ENCODE peak calls at places on chromosomes 1 and 21, in six cellular contexts. R is amniotic stem cell; U is stimulated activated CD8-positive, alpha-beta memory T cell treated with anti-CD3 and anti-CD28 coated beads, Interleukin-7, amount 100 ng/mL, for 4 hours; S is astrocyte of the cerebellum; O is kidney tubule cell; N is SHP77. V is an unnamed sample.
A peak's percentile ranks its signal among the peaks of the same experiment; 100 is the strongest.

GRCh38 chr21:42309753-42310213 is 5.4 kb downstream of the TFF3 start:
- DNase-seq in N (peak; percentile 45), R (no peak), U (peak; percentile 26), S (no peak), O (peak; percentile 35), V (peak; percentile 56)

GRCh38 chr1:111062081-111062480 is 77.8 kb downstream of the DRAM2 start:
- DNase-seq in O (no peak), U (no peak), S (no peak), N (no peak), R (no peak), V (no peak)

GRCh38 chr21:44778499-44778911 is 23.1 kb downstream of the UBE2G2 start:
- DNase-seq in S (no peak), O (no peak), N (peak; percentile 28), U (no peak), R (no peak), V (no peak)

GRCh38 chr1:119310301-119310700 is 58.3 kb upstream of the HAO2 start:
- DNase-seq in U (no peak), O (no peak), R (no peak), S (no peak), N (no peak), V (no peak)

GRCh38 chr1:109846148-109846547 is 64.5 kb upstream of the CSF1 start:
- DNase-seq in R (no peak), N (no peak), S (no peak), O (peak; percentile 39), U (no peak), V (no peak)

GRCh38 chr21:44820851-44821250 is 3.0 kb upstream of the SUMO3 start:
- DNase-seq in U (no peak), N (no peak), O (peak; percentile 34), S (no peak), R (peak; percentile 28), V (no peak)

GRCh38 chr1:202279806-202280205 is 61.9 kb downstream of the UBE2T start:
- DNase-seq in O (peak; percentile 23), S (no peak), U (no peak), R (no peak), N (no peak), V (no peak)

GRCh38 chr1:11982010-11982392 is 1.8 kb downstream of the MFN2 start:
- DNase-seq in U (no peak), R (no peak), O (peak; percentile 60), S (no peak), N (peak; percentile 21), V (no peak)

GRCh38 chr1:49323925-49324540 is 547.3 kb upstream of the BEND5 start:
- DNase-seq in R (no peak), U (no peak), N (no peak), S (no peak), O (no peak), V (no peak)

GRCh38 chr1:107479865-107480264 is 339.0 kb downstream of the NTNG1 start:
- DNase-seq in U (no peak), R (no peak), S (no peak), O (no peak), N (no peak), V (no peak)

GRCh38 chr1:174448531-174448883 is 743 bp downstream of the GPR52 start:
- DNase-seq in S (no peak), O (no peak), U (no peak), R (no peak), N (no peak), V (no peak)

GRCh38 chr1:225835752-225836151 is 25.8 kb downstream of the EPHX1 start:
- DNase-seq in U (no peak), O (no peak), S (peak; percentile 42), N (no peak), R (no peak), V (no peak)

GRCh38 chr1:117928881-117929339 is 511 bp downstream of the GDAP2 start:
- DNase-seq in N (peak; percentile 57), O (peak; percentile 72), R (peak; percentile 38), S (peak; percentile 26), U (no peak), V (peak; percentile 9)

GRCh38 chr1:214332950-214333798 is 52.2 kb downstream of the SMYD2 start:
- DNase-seq in N (peak; percentile 36), U (no peak), S (peak; percentile 45), R (peak; percentile 41), O (peak; percentile 58), V (peak; percentile 69)

GRCh38 chr1:216246577-216246976 is 176.7 kb downstream of the USH2A start:
- DNase-seq in N (no peak), U (no peak), R (no peak), S (no peak), O (no peak), V (no peak)

GRCh38 chr1:219161371-219161975 is 12.2 kb upstream of the LYPLAL1 start:
- DNase-seq in R (no peak), O (no peak), U (no peak), N (no peak), S (no peak), V (no peak)

V was measured in HTR-8/SVneo.